ENCODE peak calls at places on chromosome 19, in five cellular contexts. L is dorsolateral prefrontal cortex; V is CD4-positive, alpha-beta T cell; Q is tibial nerve; N is astrocyte. W is an unnamed sample.

GRCh38 chr19:55069137-55069858 is 6.3 kb upstream of the RDH13 start:
- DNase-seq in V (no peak), N (no peak), L (no peak), Q (no peak), W (peak; percentile 95)

GRCh38 chr19:15074371-15074770 is 7.6 kb upstream of the OR1I1 start:
- DNase-seq in Q (no peak), N (no peak), L (no peak), V (no peak), W (no peak)

GRCh38 chr19:1471514-1472107 is 7.4 kb downstream of the C19orf25 start:
- DNase-seq in N (no peak), V (no peak), L (peak; percentile 45), Q (no peak), W (no peak)

GRCh38 chr19:38683393-38684077 is 36.1 kb downstream of the ACTN4 start:
- DNase-seq in N (peak; percentile 94), Q (no peak), V (peak; percentile 49), L (no peak), W (peak; percentile 98)

GRCh38 chr19:929523-930258 is 3.9 kb downstream of the ARID3A start:
- DNase-seq in L (no peak), N (no peak), V (no peak), Q (no peak), W (no peak)

GRCh38 chr19:39810424-39810823 is 23.5 kb downstream of the DYRK1B start:
- DNase-seq in N (no peak), V (no peak), L (no peak), Q (no peak), W (no peak)

GRCh38 chr19:28449803-28450202 is 763.1 kb downstream of the UQCRFS1 start:
- DNase-seq in Q (no peak), V (no peak), N (no peak), L (no peak), W (no peak)

GRCh38 chr19:17075860-17076538 is 422 bp downstream of the MYO9B start:
- DNase-seq in N (no peak), V (peak; percentile 26), Q (no peak), L (peak; percentile 40), W (no peak)

GRCh38 chr19:35901854-35902661 is at the start of gene HCST:
- DNase-seq in Q (no peak), V (peak; percentile 12), L (no peak), N (peak; percentile 64), W (no peak)

GRCh38 chr19:35268546-35269424 is at the start of gene USF2:
- DNase-seq in V (peak; percentile 59), L (peak; percentile 86), N (peak; percentile 34), Q (no peak), W (no peak)

GRCh38 chr19:45922281-45922680 is 7.7 kb upstream of the NANOS2 start:
- DNase-seq in L (no peak), V (no peak), Q (no peak), N (no peak), W (no peak)

GRCh38 chr19:10936661-10937084 is 8.1 kb downstream of the TIMM29 start:
- DNase-seq in V (no peak), N (peak; percentile 66), L (no peak), Q (no peak), W (no peak)

GRCh38 chr19:53012006-53012405 is 1.7 kb upstream of the ERVV-1 start:
- DNase-seq in N (no peak), Q (no peak), V (no peak), L (no peak), W (no peak)

GRCh38 chr19:1568320-1569019 is at the start of gene MEX3D:
- DNase-seq in N (peak; percentile 4), Q (peak; percentile 59), L (peak; percentile 52), V (peak; percentile 82), W (no peak)

GRCh38 chr19:48969276-48970138 is 4.4 kb downstream of the FTL start:
- DNase-seq in V (no peak), Q (no peak), N (no peak), L (no peak), W (no peak)

GRCh38 chr19:13665125-13665903 is 99.0 kb upstream of the MRI1 start:
- DNase-seq in L (no peak), N (no peak), V (no peak), Q (no peak), W (no peak)

GRCh38 chr19:52170304-52170703 is 1.1 kb downstream of the ZNF836 start:
- DNase-seq in Q (no peak), N (no peak), L (no peak), V (no peak), W (no peak)

GRCh38 chr19:4014541-4015491 is 7.3 kb downstream of the PIAS4 start:
- DNase-seq in V (peak; percentile 15), Q (no peak), L (no peak), N (no peak), W (no peak)

GRCh38 chr19:55459950-55460657 is 1.3 kb downstream of the ISOC2 start:
- DNase-seq in L (no peak), N (no peak), V (no peak), Q (no peak), W (no peak)

GRCh38 chr19:6577410-6578125 is 13.4 kb downstream of the CD70 start:
- DNase-seq in V (no peak), L (no peak), N (no peak), Q (no peak), W (peak; percentile 46)

GRCh38 chr19:22735911-22736645 is 47.9 kb downstream of the ZNF99 start:
- DNase-seq in Q (no peak), L (no peak), V (no peak), N (no peak), W (no peak)

GRCh38 chr19:4445963-4446668 is 11.5 kb downstream of the UBXN6 start:
- DNase-seq in L (no peak), V (no peak), Q (no peak), N (no peak), W (no peak)

GRCh38 chr19:35395762-35396199 is 24.9 kb downstream of the GPR42 start:
- DNase-seq in V (no peak), Q (no peak), L (no peak), N (no peak), W (no peak)

GRCh38 chr19:35253316-35254286 is 4.8 kb downstream of the LSR start:
- DNase-seq in L (no peak), N (no peak), Q (no peak), V (no peak), W (no peak)

GRCh38 chr19:37505958-37506386 is 767 bp upstream of the ZNF793 start:
- DNase-seq in L (no peak), Q (no peak), N (no peak), V (no peak), W (no peak)

GRCh38 chr19:21604941-21605548 is 99.6 kb downstream of the ZNF429 start:
- DNase-seq in L (no peak), V (no peak), Q (no peak), N (peak; percentile 13), W (peak; percentile 50)

GRCh38 chr19:34560229-34560628 is 78.7 kb downstream of the WTIP start:
- DNase-seq in L (no peak), Q (no peak), V (no peak), N (no peak), W (no peak)

GRCh38 chr19:50909240-50910070 is 1.7 kb downstream of the KLK4 start:
- DNase-seq in N (no peak), V (no peak), Q (peak; percentile 31), L (no peak), W (no peak)

GRCh38 chr19:50173144-50173543 is 10.1 kb upstream of the IZUMO2 start:
- DNase-seq in L (no peak), V (no peak), Q (no peak), N (no peak), W (no peak)

GRCh38 chr19:44673510-44673909 is 2.2 kb downstream of the CEACAM19 start:
- DNase-seq in V (no peak), L (no peak), Q (no peak), N (no peak), W (no peak)

GRCh38 chr19:44668985-44669764 is 2.1 kb upstream of the CEACAM19 start:
- DNase-seq in L (no peak), V (no peak), Q (no peak), N (no peak), W (no peak)

GRCh38 chr19:44672226-44672625 is 944 bp downstream of the CEACAM19 start:
- DNase-seq in L (no peak), Q (no peak), V (no peak), N (no peak), W (no peak)

GRCh38 chr19:44675516-44675915 is 4.2 kb downstream of the CEACAM19 start:
- DNase-seq in N (no peak), L (no peak), Q (no peak), V (no peak), W (no peak)

GRCh38 chr19:44671400-44671799 is at the start of gene CEACAM19:
- DNase-seq in V (no peak), L (no peak), Q (no peak), N (no peak), W (peak; percentile 83)
- H3K27ac ChIP-seq in V (no peak within 1 kb of the TSS), L (no peak within 1 kb of the TSS), Q (no peak within 1 kb of the TSS), N (no peak within 1 kb of the TSS), W (peak within 1 kb of the TSS; percentile 61)

GRCh38 chr19:18208098-18208951 is 4.5 kb upstream of the RAB3A start:
- DNase-seq in L (no peak), Q (no peak), N (peak; percentile 55), V (peak; percentile 47), W (no peak)
- H3K27ac ChIP-seq in L (no peak overlapping the region), Q (no peak overlapping the region), N (no peak overlapping the region), V (no peak overlapping the region), W (no peak overlapping the region)

DNA sequence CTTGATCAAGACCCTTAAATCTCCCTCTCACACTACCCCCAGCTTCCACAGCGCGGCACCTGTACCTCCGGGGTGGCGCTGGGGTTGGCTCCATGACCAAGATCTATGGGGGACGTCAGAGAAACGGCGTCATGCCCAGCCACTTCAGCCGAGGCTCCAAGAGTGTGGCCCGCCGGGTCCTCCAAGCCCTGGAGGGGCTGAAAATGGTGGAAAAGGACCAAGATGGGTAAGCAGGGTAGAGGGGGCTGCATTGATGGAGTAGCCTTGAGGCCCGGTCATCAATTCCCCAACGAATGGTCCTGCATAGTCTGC is 8.1 kb upstream of the CD79A start:
- DNase-seq in N (no peak), V (no peak), L (no peak), Q (no peak), W (no peak)
- H3K27ac ChIP-seq in N (no peak overlapping the region), V (peak overlapping the region; percentile 66), L (no peak overlapping the region), Q (no peak overlapping the region), W (peak overlapping the region; percentile 27)

DNA sequence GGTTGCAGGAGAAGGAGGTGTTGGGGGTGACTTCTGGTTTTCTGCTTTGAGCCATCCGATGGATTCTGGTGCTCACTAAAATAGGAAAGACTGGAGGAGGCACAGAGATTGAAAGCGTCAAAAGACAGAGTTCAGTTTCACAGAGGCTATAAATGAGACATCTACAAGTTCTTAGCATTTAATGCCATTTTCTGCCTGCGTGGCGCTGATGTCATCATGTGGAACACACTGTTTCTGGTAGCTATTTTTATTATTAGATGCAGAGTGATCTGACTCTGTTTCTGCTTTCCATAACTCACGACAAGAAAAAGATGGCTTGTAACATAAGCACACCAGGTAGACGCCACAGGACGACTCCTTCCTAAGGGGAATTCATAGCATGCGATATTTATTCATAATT is 3.3 kb upstream of the SLC39A3 start:
- DNase-seq in Q (no peak), V (no peak), L (no peak), N (no peak), W (no peak)
- H3K27ac ChIP-seq in Q (no peak overlapping the region), V (no peak overlapping the region), L (peak overlapping the region; percentile 86), N (no peak overlapping the region), W (no peak overlapping the region)

DNA sequence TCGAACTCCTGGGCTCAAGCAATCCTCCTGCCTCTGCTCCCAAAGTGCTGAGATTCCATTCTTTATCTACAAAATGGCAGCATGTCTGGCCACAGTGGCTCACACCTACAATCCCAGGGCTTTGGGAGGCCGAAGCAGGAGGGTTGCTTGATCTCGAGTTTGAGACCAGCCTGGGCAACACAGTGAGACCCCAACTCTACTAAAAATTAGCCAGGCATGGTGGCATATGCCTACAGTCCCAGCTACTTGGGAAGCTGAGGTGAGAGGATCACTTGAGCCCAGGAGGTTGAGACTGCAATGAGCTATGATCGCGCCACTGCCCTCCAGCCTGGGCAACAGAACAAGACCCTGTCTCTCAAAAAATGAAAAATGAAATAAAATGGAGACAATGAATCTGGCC is 6.1 kb downstream of the NAPA start:
- DNase-seq in L (no peak), V (no peak), Q (no peak), N (no peak), W (no peak)
- H3K27ac ChIP-seq in L (peak overlapping the region; percentile 80), V (no peak overlapping the region), Q (peak overlapping the region; percentile 46), N (no peak overlapping the region), W (peak overlapping the region; percentile 84)

W was measured in epithelial cell of prostate.